ENCODE peak calls at places on chromosomes 3 and 15, in six cellular contexts. T, S, K, C, P and A are unnamed samples.

GRCh38 chr15:55282284-55282833 is 7.3 kb downstream of the RAB27A start:
- DNase-seq in T (no peak), S (peak), K (peak), C (no peak), P (no peak), A (peak)

GRCh38 chr3:31275038-31275562 is 257.6 kb upstream of the STT3B start:
- DNase-seq in T (no peak), S (peak), K (no peak), C (no peak), P (no peak), A (peak)

GRCh38 chr3:129632056-129632455 is 25.6 kb upstream of the PLXND1 start:
- DNase-seq in T (no peak), S (no peak), K (no peak), C (no peak), P (no peak), A (no peak)

GRCh38 chr3:123330441-123330991 is 118.4 kb downstream of the ADCY5 start:
- DNase-seq in T (no peak), S (no peak), K (no peak), C (no peak), P (no peak), A (no peak)

GRCh38 chr3:196273655-196274054 is 13.9 kb downstream of the PCYT1A start:
- DNase-seq in T (no peak), S (no peak), K (no peak), C (no peak), P (no peak), A (no peak)

GRCh38 chr3:50651875-50652529 is 22.7 kb upstream of the DOCK3 start:
- DNase-seq in T (no peak), S (no peak), K (peak), C (no peak), P (no peak), A (no peak)

GRCh38 chr3:31980530-31981205 is 394 bp downstream of the OSBPL10 start:
- DNase-seq in T (peak), S (peak), K (peak), C (no peak), P (peak), A (peak)

GRCh38 chr3:32781211-32781968 is 36.4 kb upstream of the TRIM71 start:
- DNase-seq in T (peak), S (peak), K (peak), C (peak), P (peak), A (peak)

GRCh38 chr3:45191924-45192417 is 34.1 kb downstream of the TMEM158 start:
- DNase-seq in T (no peak), S (no peak), K (no peak), C (no peak), P (no peak), A (no peak)

GRCh38 chr15:101386967-101387366 is 91.9 kb upstream of the SNRPA1 start:
- DNase-seq in T (no peak), S (no peak), K (no peak), C (no peak), P (no peak), A (no peak)

GRCh38 chr15:92733934-92734521 is 78.5 kb upstream of the FAM174B start:
- DNase-seq in T (peak), S (no peak), K (no peak), C (no peak), P (no peak), A (peak)

GRCh38 chr15:58678683-58679082 is 70.8 kb downstream of the ADAM10 start:
- DNase-seq in T (no peak), S (no peak), K (peak), C (no peak), P (no peak), A (peak)

GRCh38 chr15:48244923-48245322 is 38.8 kb downstream of the SLC12A1 start:
- DNase-seq in T (no peak), S (peak), K (peak), C (no peak), P (no peak), A (peak)

GRCh38 chr15:41650806-41651205 is 9.4 kb upstream of the MGA start:
- DNase-seq in T (no peak), S (no peak), K (no peak), C (no peak), P (no peak), A (no peak)

GRCh38 chr3:110420158-110420641 is 651.4 kb upstream of the NECTIN3 start:
- DNase-seq in T (no peak), S (peak), K (no peak), C (no peak), P (no peak), A (peak)

GRCh38 chr15:51672100-51672731 is 9.1 kb upstream of the SCG3 start:
- DNase-seq in T (no peak), S (no peak), K (peak), C (no peak), P (no peak), A (no peak)

GRCh38 chr3:184261270-184262165 is at the start of gene CAMK2N2:
- DNase-seq in T (no peak), S (peak), K (peak), C (peak), P (peak), A (peak)

GRCh38 chr3:83514130-83514914 is 1444.5 kb upstream of the CADM2 start:
- DNase-seq in T (no peak), S (no peak), K (no peak), C (no peak), P (no peak), A (no peak)

GRCh38 chr3:10945683-10946287 is 46.8 kb upstream of the SLC6A1 start:
- DNase-seq in T (peak), S (peak), K (peak), C (peak), P (peak), A (peak)

GRCh38 chr15:63887630-63888029 is 53.9 kb upstream of the HERC1 start:
- DNase-seq in T (no peak), S (no peak), K (peak), C (no peak), P (no peak), A (no peak)